ENCODE peak calls at places on chromosomes 5 and 9, in ten cellular contexts. Y is WTC11, U is coronary artery, J is choroid plexus epithelial cell, L is mucosa of descending colon, G is GM10248, P is SK-N-SH, N is ovary, H is neural progenitor cell, V is heart right ventricle. C is an unnamed sample.

GRCh38 chr5:34585601-34586104 is 70.5 kb upstream of the RAI14 start:
- DNase-seq in Y (no peak), U (no peak), J (peak; percentile 76), L (no peak), G (no peak), P (no peak), N (no peak), H (no peak), V (no peak), C (no peak)

GRCh38 chr5:74581988-74582365 is 58.6 kb downstream of the ENC1 start:
- DNase-seq in Y (no peak), U (no peak), J (no peak), L (no peak), G (no peak), P (no peak), N (no peak), H (no peak), V (no peak), C (no peak)

GRCh38 chr5:95759634-95760033 is 28.5 kb downstream of the RHOBTB3 start:
- DNase-seq in Y (no peak), U (no peak), J (peak; percentile 97), L (no peak), G (no peak), P (no peak), N (no peak), H (no peak), V (no peak), C (no peak)

GRCh38 chr5:87850843-87851242 is 417.8 kb downstream of the TMEM161B start:
- DNase-seq in Y (no peak), U (no peak), J (no peak), L (no peak), G (no peak), P (no peak), N (no peak), H (no peak), V (no peak), C (no peak)

GRCh38 chr9:123942542-123942941 is 12.6 kb upstream of the DENND1A start:
- DNase-seq in Y (no peak), U (no peak), J (no peak), L (peak; percentile 87), G (no peak), P (no peak), N (no peak), H (no peak), V (no peak), C (no peak)

GRCh38 chr5:134530375-134531077 is 5.1 kb downstream of the JADE2 start:
- DNase-seq in Y (no peak), U (no peak), J (no peak), L (no peak), G (no peak), P (no peak), N (peak; percentile 57), H (no peak), V (peak; percentile 52), C (no peak)

GRCh38 chr5:62354028-62354874 is 48.2 kb downstream of the KIF2A start:
- DNase-seq in Y (no peak), U (no peak), J (peak; percentile 85), L (no peak), G (peak; percentile 44), P (peak; percentile 44), N (no peak), H (peak; percentile 44), V (peak; percentile 17), C (no peak)

GRCh38 chr5:102583663-102584062 is 84.9 kb upstream of the SLCO6A1 start:
- DNase-seq in Y (no peak), U (no peak), J (peak; percentile 43), L (no peak), G (no peak), P (peak; percentile 8), N (no peak), H (no peak), V (no peak), C (no peak)

GRCh38 chr5:137627293-137627692 is 108.6 kb downstream of the KLHL3 start:
- DNase-seq in Y (no peak), U (no peak), J (no peak), L (no peak), G (no peak), P (no peak), N (no peak), H (no peak), V (no peak), C (no peak)

GRCh38 chr9:85016389-85016997 is 347.0 kb downstream of the NTRK2 start:
- DNase-seq in Y (no peak), U (no peak), J (no peak), L (no peak), G (no peak), P (no peak), N (no peak), H (no peak), V (no peak), C (no peak)

GRCh38 chr9:899440-900184 is 58.1 kb downstream of the DMRT1 start:
- DNase-seq in Y (no peak), U (no peak), J (no peak), L (no peak), G (peak; percentile 24), P (no peak), N (no peak), H (peak; percentile 86), V (no peak), C (no peak)

DNA sequence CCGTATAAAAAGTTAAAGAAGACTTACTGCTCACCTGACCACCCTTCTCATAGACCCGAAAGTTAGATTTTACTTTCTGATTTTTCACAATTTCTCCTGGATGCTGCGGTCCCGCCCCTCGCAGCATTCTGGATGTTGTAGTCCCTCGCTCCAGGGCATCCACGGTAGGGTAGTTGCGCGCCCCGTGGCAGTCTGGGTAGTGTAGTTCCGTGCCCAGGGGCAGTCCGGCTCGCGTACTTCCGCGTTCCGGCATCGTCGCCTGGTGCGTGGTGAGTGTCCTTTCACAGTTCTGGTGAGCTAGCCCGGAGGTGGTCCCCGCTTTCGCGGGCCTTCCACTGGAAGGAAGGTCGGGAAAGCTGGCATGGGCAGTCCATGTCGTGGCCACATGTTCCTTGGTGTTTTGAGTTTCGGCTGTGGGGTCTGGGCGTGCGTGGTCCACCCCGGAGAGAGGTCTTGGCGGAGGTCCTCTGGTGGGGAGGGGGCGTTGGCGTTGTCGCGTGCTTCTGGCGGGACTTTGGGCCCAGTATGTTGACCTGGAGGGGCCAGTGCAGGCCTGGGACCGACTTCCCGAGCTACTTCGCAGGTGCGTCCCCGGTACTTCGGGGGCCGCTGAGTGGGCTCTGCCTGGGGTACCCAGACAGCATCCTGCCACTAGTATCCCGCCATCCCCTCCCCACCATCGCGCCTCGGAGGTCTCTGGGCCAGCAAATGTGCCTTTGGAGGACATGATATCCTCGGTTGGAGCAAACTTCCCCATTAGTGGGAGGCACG is at the start of gene ZNF169:
- DNase-seq in Y (peak; percentile 90), U (peak; percentile 93), J (peak; percentile 91), L (peak; percentile 95), G (peak; percentile 96), P (peak; percentile 94), N (peak; percentile 84), H (peak; percentile 91), V (peak; percentile 93), C (peak; percentile 91)
- TF ChIP-seq CTCF in Y (no peak), U (no peak), J (no peak), L (no peak), G (no peak), P (no peak), N (no peak), H (no peak), V (no peak), C (no peak)

GRCh38 chr9:88791105-88791805 is 200.0 kb upstream of the S1PR3 start:
- DNase-seq in Y (no peak), U (no peak), J (peak; percentile 94), L (no peak), G (no peak), P (no peak), N (no peak), H (no peak), V (no peak), C (no peak)
- TF ChIP-seq CTCF in Y (no peak), U (no peak), J (no peak), L (no peak), G (no peak), P (no peak), N (no peak), H (no peak), V (no peak), C (no peak)

GRCh38 chr9:131391504-131391903 is 2.4 kb upstream of the PRRC2B start:
- DNase-seq in Y (no peak), U (no peak), J (no peak), L (no peak), G (no peak), P (no peak), N (no peak), H (no peak), V (no peak), C (no peak)

GRCh38 chr9:131395745-131396479 is 2.0 kb downstream of the PRRC2B start:
- DNase-seq in Y (no peak), U (no peak), J (peak; percentile 17), L (peak; percentile 22), G (no peak), P (no peak), N (no peak), H (no peak), V (no peak), C (no peak)

GRCh38 chr9:131395027-131395744 is 1.3 kb downstream of the PRRC2B start:
- DNase-seq in Y (peak; percentile 60), U (no peak), J (peak; percentile 31), L (peak; percentile 85), G (peak; percentile 71), P (no peak), N (no peak), H (peak; percentile 43), V (no peak), C (no peak)

GRCh38 chr9:131394464-131395026 is 659 bp downstream of the PRRC2B start:
- DNase-seq in Y (peak; percentile 39), U (no peak), J (peak; percentile 48), L (peak; percentile 72), G (peak; percentile 54), P (peak; percentile 79), N (peak; percentile 60), H (peak; percentile 72), V (peak; percentile 54), C (no peak)

DNA sequence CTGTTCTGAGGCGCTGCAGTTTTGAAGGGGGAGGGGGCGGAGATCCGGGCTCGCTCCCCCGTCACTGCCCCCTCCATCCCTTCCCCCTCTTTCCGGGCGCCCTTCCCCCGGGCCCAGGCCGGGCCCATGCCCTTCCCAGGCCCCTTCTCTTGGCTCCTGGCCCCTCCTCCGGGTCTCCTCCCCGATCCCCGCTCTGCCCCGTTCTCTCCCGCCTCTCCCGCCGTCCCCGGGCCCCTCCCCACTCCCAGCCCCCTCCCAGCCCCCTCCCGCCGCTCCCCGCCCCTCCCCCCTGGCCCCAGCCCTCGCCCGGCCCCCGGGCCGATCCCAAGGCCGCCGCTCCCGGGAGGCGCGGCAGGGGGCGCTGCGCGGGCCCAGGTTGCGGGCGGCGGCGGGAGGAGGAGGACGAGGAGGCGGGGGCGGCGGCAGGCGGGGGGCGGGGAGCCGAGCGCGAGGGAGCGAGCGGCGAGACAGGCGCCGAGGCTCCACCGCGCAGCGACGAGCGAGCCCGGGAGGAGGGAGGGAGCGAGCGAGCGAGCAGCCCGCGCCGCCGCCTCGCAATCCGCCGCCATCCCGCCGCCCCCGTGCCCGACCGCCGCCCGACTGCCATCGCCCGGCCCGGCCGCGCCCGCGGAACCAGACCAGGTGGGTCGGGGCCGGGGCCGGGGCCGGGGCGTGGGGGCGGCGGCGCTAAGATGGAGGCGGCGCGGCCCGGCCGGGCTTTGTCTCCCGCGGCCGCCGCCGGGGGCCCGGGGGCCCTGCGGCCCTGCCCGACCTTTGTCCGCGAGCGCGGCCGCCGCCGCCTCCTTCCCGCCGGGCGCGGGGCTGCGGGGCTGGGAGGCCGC is at the start of gene PRRC2B:
- DNase-seq in Y (peak; percentile 95), U (peak; percentile 86), J (peak; percentile 79), L (peak; percentile 90), G (peak; percentile 94), P (peak; percentile 99), N (peak; percentile 86), H (peak; percentile 97), V (peak; percentile 85), C (peak; percentile 92)
- TF ChIP-seq CTCF in Y (peak; percentile 40), U (peak; percentile 64), J (no peak), L (peak; percentile 70), G (peak; percentile 84), P (peak; percentile 22), N (no peak), H (peak; percentile 63), V (peak; percentile 67), C (peak; percentile 79)

GRCh38 chr5:128682669-128683068 is 144.6 kb upstream of the FBN2 start:
- DNase-seq in Y (no peak), U (no peak), J (no peak), L (no peak), G (no peak), P (no peak), N (no peak), H (no peak), V (no peak), C (no peak)
- TF ChIP-seq CTCF in Y (no peak), U (no peak), J (no peak), L (no peak), G (no peak), P (no peak), N (no peak), H (no peak), V (no peak), C (no peak)

C was measured in type B pancreatic cell.